ENCODE peak calls at places on chromosomes 5 and 9, in five cellular contexts. G is T follicular helper cell; X is neural crest cell; B is neural progenitor cell; U is activated CD4-positive, alpha-beta T cell treated with anti-CD3 and anti-CD28 coated beads, Interleukin-2, amount 50 U/mL, for 1 hour. J is an unnamed sample.

GRCh38 chr9:104256710-104257091 is 162.6 kb downstream of the SMC2 start:
- DNase-seq in U (no peak), G (no peak), X (no peak), B (no peak), J (no peak)

GRCh38 chr5:88875609-88876234 is 7.3 kb downstream of the MEF2C start:
- DNase-seq in U (no peak), B (no peak), X (no peak), G (no peak), J (no peak)

GRCh38 chr5:124789104-124789605 is 42.7 kb upstream of the ZNF608 start:
- DNase-seq in U (no peak), G (no peak), B (no peak), X (no peak), J (no peak)

GRCh38 chr5:149005077-149005892 is 57.6 kb downstream of the SH3TC2 start:
- DNase-seq in G (no peak), X (no peak), B (no peak), U (no peak), J (no peak)

GRCh38 chr9:127557466-127557869 is 54.6 kb upstream of the STXBP1 start:
- DNase-seq in G (no peak), B (peak), U (no peak), X (peak), J (no peak)

GRCh38 chr5:96012399-96012798 is 50.7 kb upstream of the ELL2 start:
- DNase-seq in U (no peak), G (no peak), B (no peak), X (no peak), J (no peak)

GRCh38 chr5:150022163-150022540 is 21.6 kb downstream of the HMGXB3 start:
- DNase-seq in G (no peak), U (no peak), B (no peak), X (no peak), J (no peak)

GRCh38 chr5:8842906-8843590 is 702.8 kb downstream of the SEMA5A start:
- DNase-seq in B (peak), G (no peak), U (no peak), X (no peak), J (no peak)

GRCh38 chr9:36738318-36738975 is 165.8 kb downstream of the MELK start:
- DNase-seq in X (no peak), G (no peak), B (no peak), U (no peak), J (no peak)

GRCh38 chr9:137087409-137087925 is 682 bp downstream of the MAN1B1 start:
- DNase-seq in G (no peak), X (no peak), U (no peak), B (peak), J (no peak)

GRCh38 chr5:71778678-71779276 is 59.7 kb downstream of the CARTPT start:
- DNase-seq in G (no peak), X (no peak), B (peak), U (no peak), J (no peak)

GRCh38 chr5:33059081-33059480 is 348.0 kb downstream of the NPR3 start:
- DNase-seq in X (no peak), G (no peak), U (no peak), B (no peak), J (no peak)

GRCh38 chr5:68932830-68933434 is 160.9 kb upstream of the SLC30A5 start:
- DNase-seq in X (no peak), U (no peak), B (peak), G (peak), J (no peak)

GRCh38 chr5:79694652-79695051 is 5.0 kb downstream of the CMYA5 start:
- DNase-seq in X (no peak), B (no peak), U (no peak), G (no peak), J (no peak)

GRCh38 chr5:128632264-128632663 is 94.2 kb upstream of the FBN2 start:
- DNase-seq in U (no peak), B (no peak), X (no peak), G (no peak), J (no peak)

GRCh38 chr5:108046955-108047670 is 334.8 kb downstream of the FBXL17 start:
- DNase-seq in U (no peak), G (no peak), B (peak), X (no peak), J (no peak)